ENCODE peak calls at places on chromosomes 5 and 9, in eight cellular contexts. C is SW 1271; J is pons; K is stimulated activated naive B cell treated with anti-CD40 and anti-IgM and Interleukin-4, amounts not matched to agents 10 μg/mL and 1 μg/mL and 100 μg/mL, for 72 hours; X is Ammon's horn; Y is SHP77; U is Peyer's patch; R is EH. T is an unnamed sample.

GRCh38 chr5:55364537-55365055 is 56.8 kb downstream of the MTREX start:
- DNase-seq in C (no peak), J (no peak), K (no peak), X (no peak), Y (no peak), U (no peak), R (no peak), T (no peak)

GRCh38 chr5:170291324-170291847 is 6.2 kb downstream of the LCP2 start:
- DNase-seq in C (no peak), J (no peak), K (no peak), X (no peak), Y (no peak), U (no peak), R (no peak), T (no peak)

GRCh38 chr5:88740604-88741003 is 142.4 kb downstream of the MEF2C start:
- DNase-seq in C (no peak), J (no peak), K (no peak), X (no peak), Y (no peak), U (no peak), R (no peak), T (no peak)

GRCh38 chr9:120324996-120325642 is 254.8 kb downstream of the CDK5RAP2 start:
- DNase-seq in C (no peak), J (no peak), K (peak), X (no peak), Y (no peak), U (no peak), R (no peak), T (no peak)

GRCh38 chr5:151718168-151718567 is 31.5 kb upstream of the SPARC start:
- DNase-seq in C (no peak), J (no peak), K (no peak), X (no peak), Y (no peak), U (no peak), R (peak), T (no peak)

GRCh38 chr9:127562841-127563523 is 49.1 kb upstream of the STXBP1 start:
- DNase-seq in C (peak), J (no peak), K (no peak), X (no peak), Y (no peak), U (no peak), R (peak), T (no peak)

GRCh38 chr5:170135796-170136490 is 30.2 kb downstream of the FOXI1 start:
- DNase-seq in C (no peak), J (no peak), K (no peak), X (no peak), Y (no peak), U (no peak), R (no peak), T (no peak)

GRCh38 chr5:159362190-159362589 is 31.9 kb upstream of the IL12B start:
- DNase-seq in C (no peak), J (peak), K (peak), X (peak), Y (no peak), U (no peak), R (no peak), T (no peak)

GRCh38 chr5:3364433-3364832 is 231.2 kb upstream of the IRX1 start:
- DNase-seq in C (no peak), J (no peak), K (no peak), X (no peak), Y (no peak), U (no peak), R (no peak), T (no peak)

GRCh38 chr9:6552738-6553121 is 92.8 kb downstream of the GLDC start:
- DNase-seq in C (no peak), J (no peak), K (no peak), X (no peak), Y (no peak), U (no peak), R (peak), T (no peak)

GRCh38 chr9:37520641-37521040 is 34.9 kb downstream of the POLR1E start:
- DNase-seq in C (no peak), J (no peak), K (no peak), X (no peak), Y (no peak), U (no peak), R (no peak), T (no peak)

GRCh38 chr5:180133971-180134508 is 62.5 kb upstream of the RNF130 start:
- DNase-seq in C (no peak), J (no peak), K (no peak), X (no peak), Y (no peak), U (peak), R (no peak), T (no peak)

GRCh38 chr5:180347651-180348050 is 5.5 kb downstream of the GFPT2 start:
- DNase-seq in C (no peak), J (no peak), K (no peak), X (no peak), Y (no peak), U (no peak), R (no peak), T (no peak)

GRCh38 chr5:176579323-176579722 is 30.2 kb downstream of the CDHR2 start:
- DNase-seq in C (no peak), J (no peak), K (no peak), X (no peak), Y (no peak), U (no peak), R (no peak), T (no peak)

GRCh38 chr5:1412163-1412562 is 33.1 kb downstream of the SLC6A3 start:
- DNase-seq in C (no peak), J (no peak), K (no peak), X (no peak), Y (no peak), U (no peak), R (no peak), T (no peak)

GRCh38 chr9:116208417-116209232 is 55.0 kb downstream of the PAPPA start:
- DNase-seq in C (no peak), J (no peak), K (no peak), X (no peak), Y (no peak), U (no peak), R (peak), T (peak)

GRCh38 chr5:34811691-34812090 is 27.3 kb upstream of the TTC23L start:
- DNase-seq in C (no peak), J (no peak), K (no peak), X (no peak), Y (no peak), U (no peak), R (peak), T (no peak)

GRCh38 chr5:34806532-34806931 is 32.4 kb upstream of the TTC23L start:
- DNase-seq in C (no peak), J (no peak), K (no peak), X (no peak), Y (no peak), U (no peak), R (no peak), T (no peak)

GRCh38 chr5:130514984-130515690 is 610.9 kb downstream of the CHSY3 start:
- DNase-seq in C (peak), J (no peak), K (no peak), X (no peak), Y (no peak), U (no peak), R (peak), T (peak)

GRCh38 chr9:2363138-2363745 is 258.3 kb upstream of the VLDLR start:
- DNase-seq in C (no peak), J (no peak), K (no peak), X (no peak), Y (no peak), U (no peak), R (no peak), T (no peak)

GRCh38 chr5:142296914-142297417 is 27.9 kb downstream of the SPRY4 start:
- DNase-seq in C (peak), J (no peak), K (no peak), X (no peak), Y (no peak), U (no peak), R (peak), T (peak)

GRCh38 chr9:134325096-134325812 is 1.0 kb upstream of the RXRA start:
- DNase-seq in C (no peak), J (no peak), K (no peak), X (no peak), Y (no peak), U (no peak), R (peak), T (no peak)

GRCh38 chr9:136858844-136859757 is 7.0 kb downstream of the MAMDC4 start:
- DNase-seq in C (no peak), J (peak), K (no peak), X (peak), Y (no peak), U (no peak), R (peak), T (no peak)

T was measured in AG04449.